ENCODE peak calls at places on chromosomes 2 and 18, in six cellular contexts. M is psoas muscle, O is WTC11, V is RWPE2, W is thyroid gland, P is PC-3. Q is an unnamed sample.

GRCh38 chr2:214244847-214245246 is 166.0 kb upstream of the VWC2L start:
- DNase-seq in O (no peak), W (no peak), V (no peak), P (peak; percentile 24), M (no peak), Q (no peak)

GRCh38 chr18:22494771-22495170 is 77.1 kb upstream of the CTAGE1 start:
- DNase-seq in O (no peak), M (no peak), W (no peak), V (no peak), P (no peak), Q (no peak)

GRCh38 chr2:54634012-54634411 is 89.5 kb upstream of the EML6 start:
- DNase-seq in P (no peak), V (no peak), W (no peak), O (no peak), M (no peak), Q (no peak)

GRCh38 chr18:44839239-44839666 is 158.6 kb downstream of the SETBP1 start:
- DNase-seq in M (peak; percentile 72), P (peak; percentile 53), V (peak; percentile 73), O (peak; percentile 23), W (peak; percentile 47), Q (peak; percentile 86)

GRCh38 chr18:79402977-79403722 is 7.4 kb downstream of the NFATC1 start:
- DNase-seq in P (peak; percentile 62), W (peak; percentile 63), O (no peak), M (peak; percentile 79), V (no peak), Q (peak; percentile 54)

GRCh38 chr18:10406172-10406663 is 48.2 kb upstream of the APCDD1 start:
- DNase-seq in W (no peak), P (no peak), M (no peak), O (peak; percentile 40), V (no peak), Q (no peak)

GRCh38 chr18:48662021-48662661 is 123.3 kb downstream of the CTIF start:
- DNase-seq in O (no peak), V (no peak), P (peak; percentile 24), M (no peak), W (peak; percentile 48), Q (peak; percentile 66)

GRCh38 chr2:70962885-70963878 is 15.2 kb upstream of the ANKRD53 start:
- DNase-seq in P (no peak), O (no peak), M (no peak), W (no peak), V (no peak), Q (no peak)

GRCh38 chr2:29100564-29100963 is 14.7 kb upstream of the CLIP4 start:
- DNase-seq in O (no peak), P (no peak), W (no peak), M (no peak), V (no peak), Q (no peak)

GRCh38 chr2:27032495-27033252 is at the start of gene TMEM214:
- DNase-seq in M (peak; percentile 92), P (peak; percentile 90), O (peak; percentile 82), V (peak; percentile 89), W (peak; percentile 89), Q (peak; percentile 86)
- TF ChIP-seq CTCF in M (no peak), P (no peak), O (no peak), V (no peak), W (no peak), Q (no peak)

DNA sequence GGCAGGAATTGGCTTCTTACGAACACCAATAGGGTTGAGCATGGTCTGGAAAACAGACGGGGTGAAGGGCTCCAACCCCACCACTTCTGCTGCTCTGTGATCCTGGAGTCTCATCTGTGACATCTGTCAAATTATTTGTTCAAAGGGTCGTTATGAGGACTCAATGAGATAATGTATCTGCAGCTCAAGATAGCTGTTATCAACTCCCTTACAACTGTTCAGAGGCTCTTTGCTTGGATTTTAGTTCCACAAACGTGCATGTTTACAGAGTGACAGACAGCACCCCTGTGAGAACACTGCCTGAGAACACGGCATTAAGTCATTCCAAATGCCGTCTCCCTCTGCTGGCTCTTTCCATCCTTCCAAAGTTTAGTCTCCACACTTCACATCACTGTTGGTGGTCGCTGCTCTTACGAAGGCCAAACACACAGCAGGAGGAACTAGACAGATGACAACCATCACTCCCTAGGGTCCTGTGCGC is 220.5 kb downstream of the ANAPC1 start:
- DNase-seq in O (no peak), M (no peak), W (no peak), V (no peak), P (peak; percentile 20), Q (peak; percentile 12)
- TF ChIP-seq CTCF in O (no peak), M (no peak), W (no peak), V (no peak), P (peak; percentile 27), Q (no peak)

DNA sequence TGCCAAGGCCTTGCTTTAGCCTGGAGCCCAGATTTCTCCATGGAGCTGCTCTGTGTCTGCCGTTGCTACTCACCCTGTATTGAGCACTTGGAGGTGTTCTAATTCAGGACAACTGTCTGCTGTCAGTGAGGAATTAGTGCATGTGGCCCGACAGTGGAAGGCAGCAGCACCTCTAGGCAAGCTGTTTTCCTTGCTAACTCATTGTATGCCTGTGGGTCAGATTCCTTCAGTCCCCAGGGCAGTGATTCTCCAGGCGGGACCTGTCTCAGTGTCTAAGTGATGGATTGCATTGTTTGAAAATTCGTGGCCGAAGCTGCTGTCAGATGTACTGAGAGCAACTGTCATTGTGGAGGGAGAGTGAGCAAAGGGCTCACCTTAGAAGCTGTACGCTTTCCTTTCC is 147.6 kb upstream of the DPP10 start:
- DNase-seq in P (no peak), O (no peak), M (no peak), V (no peak), W (no peak), Q (no peak)
- TF ChIP-seq CTCF in P (no peak), O (no peak), M (no peak), V (no peak), W (no peak), Q (no peak)

GRCh38 chr18:58402247-58402646 is 226.6 kb downstream of the ALPK2 start:
- DNase-seq in M (no peak), W (peak; percentile 26), O (no peak), P (peak; percentile 10), V (no peak), Q (peak; percentile 43)
- TF ChIP-seq CTCF in M (no peak), W (no peak), O (no peak), P (no peak), V (no peak), Q (no peak)

DNA sequence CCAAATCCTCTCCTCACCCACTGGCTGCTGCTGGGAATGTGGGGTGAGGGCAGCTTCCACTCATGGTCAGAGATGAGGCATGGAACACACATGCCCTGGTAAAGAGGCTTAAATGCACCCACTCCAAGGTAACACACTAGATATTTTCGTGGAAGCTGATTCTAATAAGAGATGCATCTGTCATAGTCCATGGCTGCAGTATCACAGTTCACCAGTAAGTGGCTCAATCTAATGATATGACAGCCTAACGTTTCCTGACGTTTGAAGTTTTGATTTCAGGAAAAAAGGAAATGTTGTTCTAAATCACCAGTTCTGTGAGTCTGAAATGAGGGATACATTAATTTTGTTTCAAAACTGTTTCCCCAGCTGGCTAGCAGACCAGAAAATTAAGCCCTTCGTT is 38.2 kb downstream of the LCT start:
- DNase-seq in W (no peak), P (peak; percentile 34), O (no peak), V (no peak), M (no peak), Q (no peak)
- TF ChIP-seq CTCF in W (no peak), P (peak; percentile 43), O (no peak), V (no peak), M (no peak), Q (no peak)

GRCh38 chr2:227191367-227191766 is 26.9 kb downstream of the COL4A3 start:
- DNase-seq in W (no peak), P (peak; percentile 45), M (no peak), V (no peak), O (peak; percentile 28), Q (peak; percentile 26)
- TF ChIP-seq CTCF in W (no peak), P (no peak), M (peak; percentile 35), V (no peak), O (no peak), Q (no peak)

Q was measured in MCF 10A.